ENCODE peak calls at places on chromosome 15, in four cellular contexts. One of them, this sample, is unnamed.
A peak's percentile ranks its signal among the peaks of the same experiment; 100 is the strongest.

GRCh38 chr15:77531191-77532000 is 101.3 kb downstream of the LINGO1 start:
- DNase-seq in COR-L47: no peak
- DNase-seq in foreskin fibroblast: no peak
- DNase-seq in T-helper 1 cell: no peak
- DNase-seq in this sample: no peak

GRCh38 chr15:61053401-61053800 is 175.7 kb downstream of the RORA start:
- DNase-seq in COR-L47: no peak
- DNase-seq in foreskin fibroblast: no peak
- DNase-seq in T-helper 1 cell: no peak
- DNase-seq in this sample: no peak

GRCh38 chr15:89492111-89492641 is 4.2 kb downstream of the RHCG start:
- DNase-seq in COR-L47: no peak
- DNase-seq in foreskin fibroblast: no peak
- DNase-seq in T-helper 1 cell: no peak
- DNase-seq in this sample: no peak

GRCh38 chr15:64185331-64185911 is 22.6 kb upstream of the PPIB start:
- DNase-seq in COR-L47: no peak
- DNase-seq in foreskin fibroblast: no peak
- DNase-seq in T-helper 1 cell: no peak
- DNase-seq in this sample: no peak

GRCh38 chr15:79994651-79995050 is 23.7 kb upstream of the BCL2A1 start:
- DNase-seq in COR-L47: no peak
- DNase-seq in foreskin fibroblast: peak; percentile 35
- DNase-seq in T-helper 1 cell: no peak
- DNase-seq in this sample: no peak

GRCh38 chr15:65414841-65415621 is 7.7 kb downstream of the IGDCC4 start:
- DNase-seq in COR-L47: peak; percentile 78
- DNase-seq in foreskin fibroblast: no peak
- DNase-seq in T-helper 1 cell: no peak
- DNase-seq in this sample: no peak

GRCh38 chr15:63038926-63039673 is 3.4 kb upstream of the TPM1 start:
- DNase-seq in COR-L47: no peak
- DNase-seq in foreskin fibroblast: peak; percentile 50
- DNase-seq in T-helper 1 cell: no peak
- DNase-seq in this sample: no peak

GRCh38 chr15:55434989-55435825 is 26.9 kb downstream of the PIERCE2 start:
- DNase-seq in COR-L47: peak; percentile 28
- DNase-seq in foreskin fibroblast: peak; percentile 33
- DNase-seq in T-helper 1 cell: no peak
- DNase-seq in this sample: no peak

GRCh38 chr15:42933886-42934667 is 13.5 kb upstream of the TTBK2 start:
- DNase-seq in COR-L47: no peak
- DNase-seq in foreskin fibroblast: no peak
- DNase-seq in T-helper 1 cell: no peak
- DNase-seq in this sample: no peak

GRCh38 chr15:68204361-68204760 is 771 bp downstream of the CALML4 start:
- DNase-seq in COR-L47: no peak
- DNase-seq in foreskin fibroblast: no peak
- DNase-seq in T-helper 1 cell: no peak
- DNase-seq in this sample: no peak

GRCh38 chr15:88834211-88834812 is 31.1 kb downstream of the ACAN start:
- DNase-seq in COR-L47: no peak
- DNase-seq in foreskin fibroblast: peak; percentile 27
- DNase-seq in T-helper 1 cell: no peak
- DNase-seq in this sample: no peak

GRCh38 chr15:96276438-96277210 is 53.9 kb upstream of the NR2F2 start:
- DNase-seq in COR-L47: no peak
- DNase-seq in foreskin fibroblast: peak; percentile 70
- DNase-seq in T-helper 1 cell: no peak
- DNase-seq in this sample: no peak

GRCh38 chr15:64146041-64146440 is 5.5 kb upstream of the SNX22 start:
- DNase-seq in COR-L47: no peak
- DNase-seq in foreskin fibroblast: no peak
- DNase-seq in T-helper 1 cell: no peak
- DNase-seq in this sample: no peak

GRCh38 chr15:40306371-40306770 is 1.4 kb downstream of the PLCB2 start:
- DNase-seq in COR-L47: no peak
- DNase-seq in foreskin fibroblast: no peak
- DNase-seq in T-helper 1 cell: no peak
- DNase-seq in this sample: no peak

GRCh38 chr15:98785408-98785795 is 137.1 kb downstream of the IGF1R start:
- DNase-seq in COR-L47: no peak
- DNase-seq in foreskin fibroblast: no peak
- DNase-seq in T-helper 1 cell: no peak
- DNase-seq in this sample: no peak

GRCh38 chr15:83565553-83566159 is 88.3 kb upstream of the ADAMTSL3 start:
- DNase-seq in COR-L47: peak; percentile 4
- DNase-seq in foreskin fibroblast: peak; percentile 13
- DNase-seq in T-helper 1 cell: no peak
- DNase-seq in this sample: no peak